ENCODE peak calls at places on chromosome 20, in five cellular contexts. N is Caco-2, O is tibial artery, M is fibroblast of mammary gland, C is WTC11. S is an unnamed sample.

GRCh38 chr20:4369798-4370124 is 351.9 kb upstream of the PRND start:
- DNase-seq in N (no peak), O (no peak), M (no peak), C (no peak), S (peak; percentile 38)

GRCh38 chr20:43739148-43739749 is 12.4 kb upstream of the GTSF1L start:
- DNase-seq in N (no peak), O (no peak), M (no peak), C (no peak), S (no peak)

GRCh38 chr20:38195521-38195920 is 30.5 kb upstream of the TGM2 start:
- DNase-seq in N (no peak), O (no peak), M (no peak), C (no peak), S (no peak)

GRCh38 chr20:40046703-40047102 is 642.3 kb downstream of the MAFB start:
- DNase-seq in N (no peak), O (no peak), M (no peak), C (no peak), S (no peak)

GRCh38 chr20:51346686-51347485 is 195.6 kb downstream of the NFATC2 start:
- DNase-seq in N (no peak), O (peak; percentile 39), M (peak; percentile 93), C (no peak), S (no peak)

GRCh38 chr20:2108987-2109386 is 7.4 kb downstream of the STK35 start:
- DNase-seq in N (no peak), O (peak; percentile 9), M (peak; percentile 69), C (no peak), S (no peak)

GRCh38 chr20:37636212-37636975 is 57.4 kb upstream of the CTNNBL1 start:
- DNase-seq in N (no peak), O (no peak), M (no peak), C (no peak), S (no peak)

GRCh38 chr20:47055699-47056369 is 161.2 kb downstream of the EYA2 start:
- DNase-seq in N (peak; percentile 26), O (no peak), M (peak; percentile 71), C (no peak), S (no peak)

GRCh38 chr20:23528867-23529431 is 38.0 kb downstream of the CST8 start:
- DNase-seq in N (no peak), O (no peak), M (peak; percentile 25), C (no peak), S (no peak)

GRCh38 chr20:9054176-9054575 is 14.7 kb upstream of the PLCB4 start:
- DNase-seq in N (no peak), O (no peak), M (peak; percentile 53), C (no peak), S (no peak)

GRCh38 chr20:805713-806112 is 27.8 kb upstream of the FAM110A start:
- DNase-seq in N (no peak), O (no peak), M (peak; percentile 36), C (no peak), S (no peak)

GRCh38 chr20:35845561-35845960 is 73.7 kb downstream of the PHF20 start:
- DNase-seq in N (no peak), O (no peak), M (peak; percentile 39), C (no peak), S (no peak)

GRCh38 chr20:62332421-62332820 is 29.6 kb downstream of the ADRM1 start:
- DNase-seq in N (no peak), O (no peak), M (no peak), C (no peak), S (no peak)

GRCh38 chr20:52217689-52218395 is 26.3 kb upstream of the ZFP64 start:
- DNase-seq in N (no peak), O (no peak), M (no peak), C (no peak), S (no peak)

GRCh38 chr20:16229813-16230212 is 343.4 kb downstream of the KIF16B start:
- DNase-seq in N (no peak), O (no peak), M (no peak), C (no peak), S (no peak)

GRCh38 chr20:16206817-16207216 is 366.4 kb downstream of the KIF16B start:
- DNase-seq in N (no peak), O (no peak), M (no peak), C (no peak), S (no peak)

GRCh38 chr20:3606021-3606420 is 57.2 kb downstream of the GFRA4 start:
- DNase-seq in N (no peak), O (no peak), M (no peak), C (no peak), S (no peak)

GRCh38 chr20:23667666-23668065 is 21.2 kb downstream of the CST4 start:
- DNase-seq in N (no peak), O (no peak), M (no peak), C (no peak), S (no peak)

GRCh38 chr20:32028647-32029372 is 18.6 kb downstream of the CCM2L start:
- DNase-seq in N (peak; percentile 65), O (no peak), M (no peak), C (peak; percentile 41), S (no peak)

GRCh38 chr20:36744764-36745191 is 1.1 kb downstream of the NDRG3 start:
- DNase-seq in N (peak; percentile 48), O (peak; percentile 83), M (peak; percentile 47), C (no peak), S (no peak)

GRCh38 chr20:7371518-7372158 is 568.6 kb downstream of the HAO1 start:
- DNase-seq in N (no peak), O (no peak), M (no peak), C (no peak), S (no peak)

GRCh38 chr20:46799781-46800180 is 90.3 kb downstream of the SLC2A10 start:
- DNase-seq in N (peak; percentile 33), O (no peak), M (no peak), C (no peak), S (no peak)

GRCh38 chr20:47656313-47656712 is 129.0 kb downstream of the SULF2 start:
- DNase-seq in N (no peak), O (no peak), M (no peak), C (no peak), S (no peak)

GRCh38 chr20:19616620-19617019 is 141.4 kb upstream of the RIN2 start:
- DNase-seq in N (no peak), O (no peak), M (no peak), C (no peak), S (no peak)

GRCh38 chr20:60253471-60253870 is 295.2 kb downstream of the CDH26 start:
- DNase-seq in N (no peak), O (no peak), M (no peak), C (no peak), S (no peak)

GRCh38 chr20:60252866-60253265 is 294.6 kb downstream of the CDH26 start:
- DNase-seq in N (no peak), O (no peak), M (no peak), C (no peak), S (no peak)

GRCh38 chr20:60246751-60247150 is 288.5 kb downstream of the CDH26 start:
- DNase-seq in N (no peak), O (no peak), M (no peak), C (no peak), S (no peak)

GRCh38 chr20:60249436-60249835 is 291.2 kb downstream of the CDH26 start:
- DNase-seq in N (no peak), O (no peak), M (peak; percentile 95), C (no peak), S (no peak)

DNA sequence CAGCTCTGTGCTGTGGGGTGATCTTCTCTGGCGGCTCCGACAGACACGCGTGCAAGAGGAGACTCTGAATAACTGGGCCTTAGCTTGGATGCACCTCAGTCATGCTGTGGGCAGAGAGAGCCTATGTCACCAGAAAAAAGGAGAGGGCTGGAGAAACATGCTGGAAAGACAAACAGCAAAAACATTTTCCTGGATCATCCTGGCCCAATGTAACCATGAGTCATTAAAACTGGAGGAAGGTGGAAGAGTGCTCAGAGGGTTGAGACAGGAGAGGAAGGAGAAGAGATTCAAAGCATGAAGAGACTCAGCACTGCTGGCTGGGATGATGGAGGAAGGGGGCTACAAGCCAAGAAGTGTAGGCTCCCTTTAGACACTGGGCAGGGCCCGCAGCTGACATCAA is 292.0 kb downstream of the CDH26 start:
- DNase-seq in N (no peak), O (no peak), M (peak; percentile 60), C (no peak), S (no peak)
- TF ChIP-seq CTCF in N (no peak), O (no peak), M (no peak), C (no peak), S (no peak)

GRCh38 chr20:63441777-63442493 is 30.5 kb downstream of the KCNQ2 start:
- DNase-seq in N (no peak), O (no peak), M (peak; percentile 21), C (peak; percentile 77), S (peak; percentile 82)
- TF ChIP-seq CTCF in N (no peak), O (no peak), M (peak; percentile 26), C (peak; percentile 23), S (peak; percentile 67)

DNA sequence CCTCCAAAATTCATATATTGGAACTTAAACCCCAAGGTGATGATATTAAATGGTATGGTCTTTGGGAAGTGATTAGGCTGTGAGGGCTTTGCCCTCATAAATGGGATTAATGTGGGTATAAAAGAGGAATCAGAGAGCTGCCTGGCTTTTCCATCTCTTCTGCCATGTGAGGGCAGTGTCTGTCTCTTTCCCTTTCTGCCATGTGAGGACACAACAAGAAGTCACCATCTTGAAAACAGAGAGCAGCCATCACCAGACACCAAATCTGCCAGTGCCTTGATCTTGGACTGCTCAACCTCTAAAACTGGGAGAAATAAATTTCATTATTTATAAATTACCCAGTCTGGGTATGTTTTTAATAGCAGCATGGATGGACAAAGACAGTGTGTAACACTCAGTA is 263.0 kb downstream of the PAX1 start:
- DNase-seq in N (no peak), O (no peak), M (peak; percentile 36), C (no peak), S (no peak)
- TF ChIP-seq CTCF in N (no peak), O (no peak), M (peak; percentile 29), C (no peak), S (no peak)

DNA sequence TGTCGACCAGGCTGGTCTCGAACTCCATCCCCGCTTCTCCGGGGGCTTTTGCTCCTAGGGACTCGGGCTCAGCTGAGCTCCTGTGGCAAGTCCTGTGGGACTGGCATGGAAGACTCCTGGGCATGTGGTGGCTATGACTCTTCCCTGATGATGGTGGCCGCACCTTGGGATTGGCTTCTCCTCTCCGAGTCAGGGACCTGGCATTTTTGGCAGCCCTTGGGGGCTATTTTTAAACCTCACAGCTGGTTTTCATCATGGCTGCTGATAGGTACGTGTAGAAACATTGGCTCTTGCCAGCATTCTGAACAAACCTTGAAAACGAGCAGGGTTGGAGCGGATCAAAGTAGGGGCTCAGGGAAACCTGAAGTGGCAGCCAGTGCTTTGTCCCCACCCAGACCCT is 54.1 kb downstream of the RBM38 start:
- DNase-seq in N (no peak), O (peak; percentile 91), M (peak; percentile 71), C (no peak), S (no peak)
- TF ChIP-seq CTCF in N (no peak), O (no peak), M (no peak), C (no peak), S (no peak)